ENCODE peak calls at places on chromosomes 12 and 14, in four cellular contexts. O is DMS53; P is stimulated activated CD8-positive, alpha-beta memory T cell treated with anti-CD3 and anti-CD28 coated beads, Interleukin-7, amount 100 ng/mL, for 4 hours; B is kidney glomerular epithelial cell. D is an unnamed sample.

GRCh38 chr12:95393191-95393790 is 80.7 kb upstream of the METAP2 start:
- DNase-seq in P (no peak), O (peak), B (no peak), D (no peak)

GRCh38 chr14:21251215-21251614 is 18.0 kb downstream of the HNRNPC start:
- DNase-seq in O (no peak), P (no peak), B (no peak), D (no peak)

GRCh38 chr12:43436597-43436996 is 115.4 kb downstream of the ADAMTS20 start:
- DNase-seq in O (no peak), P (no peak), B (no peak), D (no peak)

GRCh38 chr14:52703225-52703624 is 3.8 kb upstream of the PSMC6 start:
- DNase-seq in O (no peak), P (no peak), B (no peak), D (peak)

GRCh38 chr12:56629459-56630179 is 507 bp downstream of the BAZ2A start:
- DNase-seq in B (no peak), O (peak), P (peak), D (no peak)

GRCh38 chr12:44462729-44463128 is 413.4 kb downstream of the NELL2 start:
- DNase-seq in B (no peak), O (no peak), P (no peak), D (no peak)

GRCh38 chr14:76726551-76726961 is 34.7 kb upstream of the VASH1 start:
- DNase-seq in O (no peak), B (no peak), P (no peak), D (no peak)

GRCh38 chr14:94914191-94914590 is 144.3 kb upstream of the GSC start:
- DNase-seq in B (no peak), O (no peak), P (no peak), D (no peak)

GRCh38 chr14:103519043-103519836 is 3.4 kb downstream of the CKB start:
- DNase-seq in B (peak), O (peak), P (no peak), D (no peak)

GRCh38 chr12:95385246-95385645 is 88.7 kb upstream of the METAP2 start:
- DNase-seq in O (no peak), P (no peak), B (no peak), D (no peak)

GRCh38 chr14:64720190-64720589 is 16.0 kb downstream of the PLEKHG3 start:
- DNase-seq in O (peak), P (no peak), B (peak), D (peak)

GRCh38 chr12:22821985-22822384 is 197.0 kb downstream of the ETNK1 start:
- DNase-seq in P (no peak), O (peak), B (peak), D (peak)

GRCh38 chr12:117093431-117093830 is 5.8 kb downstream of the TESC start:
- DNase-seq in P (no peak), O (no peak), B (no peak), D (no peak)

GRCh38 chr14:59213368-59214315 is 25.2 kb downstream of the DAAM1 start:
- DNase-seq in P (no peak), B (no peak), O (peak), D (no peak)

GRCh38 chr14:40623641-40624040 is 983.0 kb upstream of the LRFN5 start:
- DNase-seq in B (no peak), O (peak), P (no peak), D (no peak)

GRCh38 chr14:100684961-100685360 is 41.7 kb upstream of the DLK1 start:
- DNase-seq in P (no peak), O (no peak), B (no peak), D (no peak)

GRCh38 chr12:21800011-21800410 is 25.5 kb upstream of the KCNJ8 start:
- DNase-seq in P (no peak), O (peak), B (peak), D (no peak)

GRCh38 chr14:76729953-76730505 is 31.2 kb upstream of the VASH1 start:
- DNase-seq in P (no peak), O (no peak), B (no peak), D (no peak)

GRCh38 chr14:105150368-105151111 is 18.0 kb downstream of the JAG2 start:
- DNase-seq in O (no peak), P (no peak), B (no peak), D (no peak)

GRCh38 chr12:110111476-110112334 is 12.5 kb upstream of the IFT81 start:
- DNase-seq in O (peak), P (no peak), B (no peak), D (no peak)

GRCh38 chr12:102833687-102834435 is 83.2 kb downstream of the PAH start:
- DNase-seq in O (peak), P (no peak), B (peak), D (no peak)

GRCh38 chr12:75666126-75666979 is 154.9 kb upstream of the KRR1 start:
- DNase-seq in B (no peak), P (no peak), O (peak), D (no peak)

GRCh38 chr12:58893421-58893986 is 26.8 kb downstream of the LRIG3 start:
- DNase-seq in P (no peak), O (no peak), B (no peak), D (no peak)

GRCh38 chr12:54386781-54387467 is 2.4 kb upstream of the ZNF385A start:
- DNase-seq in O (no peak), B (no peak), P (no peak), D (no peak)

GRCh38 chr12:104108755-104109445 is 29.1 kb downstream of the NFYB start:
- DNase-seq in O (peak), B (peak), P (peak), D (no peak)

GRCh38 chr12:79298511-79298910 is 392.3 kb downstream of the PAWR start:
- DNase-seq in B (no peak), P (no peak), O (peak), D (no peak)

GRCh38 chr12:52515927-52516831 is 4.0 kb downstream of the KRT5 start:
- DNase-seq in B (no peak), O (no peak), P (no peak), D (no peak)

GRCh38 chr14:38145142-38145541 is 62.6 kb upstream of the SSTR1 start:
- DNase-seq in B (no peak), P (no peak), O (no peak), D (no peak)

GRCh38 chr12:6959376-6960290 is 8.5 kb downstream of the PTPN6 start:
- DNase-seq in P (no peak), B (no peak), O (no peak), D (no peak)

GRCh38 chr14:61337893-61338292 is 16.5 kb downstream of the PRKCH start:
- DNase-seq in O (no peak), P (peak), B (no peak), D (no peak)

GRCh38 chr12:72246370-72246769 is 25.8 kb upstream of the TRHDE start:
- DNase-seq in P (no peak), O (no peak), B (no peak), D (no peak)

GRCh38 chr12:57151741-57152407 is 4.5 kb upstream of the LRP1-AS start:
- DNase-seq in P (no peak), B (no peak), O (no peak), D (no peak)

GRCh38 chr14:52413729-52414453 is 99.8 kb downstream of the PTGER2 start:
- DNase-seq in P (no peak), B (no peak), O (no peak), D (no peak)

GRCh38 chr14:20679907-20680306 is 4.5 kb upstream of the RNASE4 start:
- DNase-seq in O (no peak), B (no peak), P (no peak), D (no peak)

GRCh38 chr12:749871-750270 is 2.5 kb upstream of the WNK1 start:
- DNase-seq in P (no peak), B (no peak), O (peak), D (no peak)

GRCh38 chr12:55642275-55643068 is 5.8 kb downstream of the OR10P1 start:
- DNase-seq in P (no peak), O (no peak), B (no peak), D (no peak)

GRCh38 chr14:102523200-102524025 is 13.8 kb upstream of the ANKRD9 start:
- DNase-seq in O (no peak), P (no peak), B (no peak), D (no peak)

GRCh38 chr12:119020377-119021360 is 39.3 kb downstream of the SRRM4 start:
- DNase-seq in B (no peak), P (no peak), O (peak), D (no peak)

GRCh38 chr14:68384335-68384734 is 408.5 kb downstream of the ZFP36L1 start:
- DNase-seq in O (no peak), B (no peak), P (no peak), D (no peak)

GRCh38 chr12:112121780-112122565 is 3.4 kb upstream of the TRAFD1 start:
- DNase-seq in O (no peak), P (no peak), B (peak), D (no peak)